ENCODE peak calls at places on chromosomes 1 and 21, in seven cellular contexts. One of them, this sample, is unnamed. For H3K4me1 and H3K36me3, the result is how much of the 10 kb centered on the place peaks cover.

GRCh38 chr1:115436596-115436995 is 98.5 kb upstream of the NGF start:
- DNase-seq in A673: no peak
- DNase-seq in fibroblast of lung: no peak
- DNase-seq in tibial artery: no peak
- DNase-seq in mesenchymal stem cell: no peak
- DNase-seq in PC-3: no peak
- DNase-seq in sigmoid colon: no peak
- DNase-seq in this sample: no peak

GRCh38 chr21:41615613-41616012 is 107.7 kb upstream of the TMPRSS2 start:
- DNase-seq in A673: no peak
- DNase-seq in fibroblast of lung: peak
- DNase-seq in tibial artery: no peak
- DNase-seq in mesenchymal stem cell: no peak
- DNase-seq in PC-3: peak
- DNase-seq in sigmoid colon: no peak
- DNase-seq in this sample: no peak

GRCh38 chr1:185438936-185439335 is 121.9 kb upstream of the IVNS1ABP start:
- DNase-seq in A673: no peak
- DNase-seq in fibroblast of lung: peak
- DNase-seq in tibial artery: no peak
- DNase-seq in mesenchymal stem cell: peak
- DNase-seq in PC-3: peak
- DNase-seq in sigmoid colon: no peak
- DNase-seq in this sample: no peak

GRCh38 chr1:39268112-39268581 is 63.7 kb downstream of the MACF1 start:
- DNase-seq in A673: peak
- DNase-seq in fibroblast of lung: peak
- DNase-seq in tibial artery: peak
- DNase-seq in mesenchymal stem cell: peak
- DNase-seq in PC-3: no peak
- DNase-seq in sigmoid colon: peak
- DNase-seq in this sample: peak

GRCh38 chr1:224675589-224675988 is 59.5 kb downstream of the CNIH3 start:
- DNase-seq in A673: no peak
- DNase-seq in fibroblast of lung: no peak
- DNase-seq in tibial artery: no peak
- DNase-seq in mesenchymal stem cell: no peak
- DNase-seq in PC-3: no peak
- DNase-seq in sigmoid colon: no peak
- DNase-seq in this sample: no peak

GRCh38 chr1:4960782-4961475 is 306.5 kb downstream of the AJAP1 start:
- DNase-seq in A673: no peak
- DNase-seq in fibroblast of lung: no peak
- DNase-seq in tibial artery: no peak
- DNase-seq in mesenchymal stem cell: no peak
- DNase-seq in PC-3: no peak
- DNase-seq in sigmoid colon: no peak
- DNase-seq in this sample: no peak

GRCh38 chr1:51214615-51215131 is 21.4 kb upstream of the RNF11 start:
- DNase-seq in A673: no peak
- DNase-seq in fibroblast of lung: peak
- DNase-seq in tibial artery: no peak
- DNase-seq in mesenchymal stem cell: no peak
- DNase-seq in PC-3: peak
- DNase-seq in sigmoid colon: no peak
- DNase-seq in this sample: no peak

GRCh38 chr1:112605633-112606327 is 13.2 kb downstream of the ST7L start:
- DNase-seq in A673: no peak
- DNase-seq in fibroblast of lung: peak
- DNase-seq in tibial artery: no peak
- DNase-seq in mesenchymal stem cell: no peak
- DNase-seq in PC-3: peak
- DNase-seq in sigmoid colon: no peak
- DNase-seq in this sample: no peak

GRCh38 chr1:41827991-41828570 is 90.6 kb downstream of the HIVEP3 start:
- DNase-seq in A673: no peak
- DNase-seq in fibroblast of lung: peak
- DNase-seq in tibial artery: no peak
- DNase-seq in mesenchymal stem cell: no peak
- DNase-seq in PC-3: no peak
- DNase-seq in sigmoid colon: no peak
- DNase-seq in this sample: no peak

GRCh38 chr1:37465596-37466517 is 8.5 kb upstream of the ZC3H12A start:
- DNase-seq in A673: no peak
- DNase-seq in fibroblast of lung: peak
- DNase-seq in tibial artery: no peak
- DNase-seq in mesenchymal stem cell: peak
- DNase-seq in PC-3: no peak
- DNase-seq in sigmoid colon: no peak
- DNase-seq in this sample: peak

GRCh38 chr1:119859647-119860046 is 36.7 kb downstream of the ADAM30 start:
- DNase-seq in A673: peak
- DNase-seq in fibroblast of lung: peak
- DNase-seq in tibial artery: no peak
- DNase-seq in mesenchymal stem cell: peak
- DNase-seq in PC-3: peak
- DNase-seq in sigmoid colon: no peak
- DNase-seq in this sample: peak

GRCh38 chr21:26835027-26835713 is 10.0 kb downstream of the ADAMTS1 start:
- DNase-seq in A673: no peak
- DNase-seq in fibroblast of lung: peak
- DNase-seq in tibial artery: no peak
- DNase-seq in mesenchymal stem cell: peak
- DNase-seq in PC-3: peak
- DNase-seq in sigmoid colon: peak
- DNase-seq in this sample: no peak

GRCh38 chr1:168488153-168488552 is 55.6 kb downstream of the XCL2 start:
- DNase-seq in A673: no peak
- DNase-seq in fibroblast of lung: peak
- DNase-seq in tibial artery: peak
- DNase-seq in mesenchymal stem cell: no peak
- DNase-seq in PC-3: peak
- DNase-seq in sigmoid colon: peak
- DNase-seq in this sample: no peak

GRCh38 chr1:58660105-58660504 is 39.8 kb downstream of the MYSM1 start:
- DNase-seq in A673: no peak
- DNase-seq in fibroblast of lung: no peak
- DNase-seq in tibial artery: no peak
- DNase-seq in mesenchymal stem cell: no peak
- DNase-seq in PC-3: no peak
- DNase-seq in sigmoid colon: no peak
- DNase-seq in this sample: no peak

GRCh38 chr1:234725177-234726132 is 115.5 kb upstream of the IRF2BP2 start:
- DNase-seq in A673: no peak
- DNase-seq in fibroblast of lung: peak
- DNase-seq in tibial artery: no peak
- DNase-seq in mesenchymal stem cell: no peak
- DNase-seq in PC-3: peak
- DNase-seq in sigmoid colon: peak
- DNase-seq in this sample: peak

GRCh38 chr1:225519166-225519863 is 91.5 kb upstream of the LBR start:
- DNase-seq in A673: no peak
- DNase-seq in fibroblast of lung: peak
- DNase-seq in tibial artery: no peak
- DNase-seq in mesenchymal stem cell: no peak
- DNase-seq in PC-3: no peak
- DNase-seq in sigmoid colon: peak
- DNase-seq in this sample: no peak

GRCh38 chr1:53593758-53594380 is 134.7 kb downstream of the DMRTB1 start:
- DNase-seq in A673: no peak
- DNase-seq in fibroblast of lung: no peak
- DNase-seq in tibial artery: no peak
- DNase-seq in mesenchymal stem cell: peak
- DNase-seq in PC-3: no peak
- DNase-seq in sigmoid colon: peak
- DNase-seq in this sample: peak

GRCh38 chr1:171803056-171803455 is 21.6 kb downstream of the METTL13 start:
- DNase-seq in A673: no peak
- DNase-seq in fibroblast of lung: no peak
- DNase-seq in tibial artery: no peak
- DNase-seq in mesenchymal stem cell: no peak
- DNase-seq in PC-3: no peak
- DNase-seq in sigmoid colon: no peak
- DNase-seq in this sample: no peak

GRCh38 chr21:46002841-46003574 is 21.4 kb downstream of the COL6A1 start:
- DNase-seq in A673: no peak
- DNase-seq in fibroblast of lung: no peak
- DNase-seq in tibial artery: no peak
- DNase-seq in mesenchymal stem cell: no peak
- DNase-seq in PC-3: no peak
- DNase-seq in sigmoid colon: peak
- DNase-seq in this sample: no peak

DNA sequence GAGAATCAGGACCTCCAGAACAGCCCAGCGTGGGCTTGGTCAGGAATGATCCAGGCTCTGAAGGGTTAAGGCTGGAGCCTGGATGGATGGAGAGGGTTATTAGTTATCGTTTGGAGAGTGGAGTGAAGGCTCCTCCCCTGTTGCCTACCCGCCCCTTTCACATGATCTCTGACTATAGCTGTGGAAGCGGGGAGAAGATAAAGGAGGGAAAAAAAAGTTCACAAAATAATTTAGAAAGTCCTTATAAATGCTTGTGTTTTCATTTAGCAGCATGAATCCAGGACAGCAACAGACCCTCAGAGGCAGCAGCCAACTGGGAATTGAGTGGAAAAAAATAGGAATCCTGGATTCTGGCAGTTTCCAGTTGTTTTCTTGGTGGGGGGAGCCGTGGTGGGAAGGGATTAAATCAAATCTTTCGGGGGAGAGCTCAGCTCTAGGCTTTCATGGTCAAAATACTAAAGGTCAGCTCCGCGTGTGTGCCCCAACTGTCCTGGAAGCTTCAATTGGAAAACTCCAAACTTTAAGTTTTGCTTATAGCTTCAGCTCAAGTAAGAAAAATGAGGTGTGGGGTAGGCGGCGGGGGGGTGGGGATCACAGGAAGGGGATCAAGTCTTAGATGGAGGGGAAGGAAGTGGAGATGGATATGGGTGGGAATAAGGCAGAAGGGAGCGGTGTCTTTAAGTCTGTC is 574 bp upstream of the DDR2 start:
- DNase-seq in A673: peak
- DNase-seq in fibroblast of lung: peak
- DNase-seq in tibial artery: peak
- DNase-seq in mesenchymal stem cell: peak
- DNase-seq in PC-3: no peak
- DNase-seq in sigmoid colon: peak
- DNase-seq in this sample: no peak
- H3K4me3 ChIP-seq in A673: peak
- H3K4me3 ChIP-seq in fibroblast of lung: peak
- H3K4me3 ChIP-seq in tibial artery: peak
- H3K4me3 ChIP-seq in mesenchymal stem cell: peak
- H3K4me3 ChIP-seq in PC-3: no peak
- H3K4me3 ChIP-seq in sigmoid colon: peak
- H3K4me3 ChIP-seq in this sample: no peak

GRCh38 chr21:20902998-20903397 is 95.2 kb upstream of the NCAM2 start:
- DNase-seq in A673: no peak
- DNase-seq in fibroblast of lung: no peak
- DNase-seq in tibial artery: no peak
- DNase-seq in mesenchymal stem cell: no peak
- DNase-seq in PC-3: no peak
- DNase-seq in sigmoid colon: no peak
- DNase-seq in this sample: no peak
- H3K4me1 ChIP-seq in A673: under half
- H3K4me1 ChIP-seq in fibroblast of lung: under half
- H3K4me1 ChIP-seq in tibial artery: under half
- H3K4me1 ChIP-seq in mesenchymal stem cell: under half
- H3K4me1 ChIP-seq in PC-3: under half
- H3K4me1 ChIP-seq in sigmoid colon: under half
- H3K4me1 ChIP-seq in this sample: under half

DNA sequence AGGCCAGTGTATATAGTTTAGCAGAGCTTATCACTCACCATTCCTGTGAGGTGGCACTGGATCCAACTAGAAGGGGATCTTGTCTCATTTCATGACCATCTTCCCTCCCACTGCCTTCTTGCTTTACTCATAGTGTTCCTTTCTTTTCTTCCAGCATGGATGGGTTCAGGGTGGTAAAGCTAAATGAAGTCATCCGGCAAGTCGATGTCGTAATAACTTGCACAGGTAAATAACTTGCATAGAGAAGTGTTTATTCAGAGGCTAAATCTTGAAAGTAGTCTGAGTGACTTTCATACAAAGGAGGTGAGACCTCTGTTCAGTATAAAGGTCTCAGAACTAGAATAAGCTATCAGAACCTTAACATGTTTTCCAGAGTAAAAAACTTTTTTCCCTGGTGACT is 16.6 kb upstream of the STRIP1 start:
- DNase-seq in A673: no peak
- DNase-seq in fibroblast of lung: no peak
- DNase-seq in tibial artery: no peak
- DNase-seq in mesenchymal stem cell: no peak
- DNase-seq in PC-3: no peak
- DNase-seq in sigmoid colon: no peak
- DNase-seq in this sample: no peak
- H3K36me3 ChIP-seq in A673: half or more
- H3K36me3 ChIP-seq in fibroblast of lung: under half
- H3K36me3 ChIP-seq in tibial artery: half or more
- H3K36me3 ChIP-seq in mesenchymal stem cell: half or more
- H3K36me3 ChIP-seq in PC-3: half or more
- H3K36me3 ChIP-seq in sigmoid colon: half or more
- H3K36me3 ChIP-seq in this sample: under half

GRCh38 chr1:157509546-157510232 is 42.6 kb downstream of the FCRL5 start:
- DNase-seq in A673: no peak
- DNase-seq in fibroblast of lung: no peak
- DNase-seq in tibial artery: no peak
- DNase-seq in mesenchymal stem cell: no peak
- DNase-seq in PC-3: no peak
- DNase-seq in sigmoid colon: no peak
- DNase-seq in this sample: no peak

GRCh38 chr1:157504646-157505045 is 47.7 kb downstream of the FCRL5 start:
- DNase-seq in A673: peak
- DNase-seq in fibroblast of lung: no peak
- DNase-seq in tibial artery: no peak
- DNase-seq in mesenchymal stem cell: no peak
- DNase-seq in PC-3: no peak
- DNase-seq in sigmoid colon: no peak
- DNase-seq in this sample: no peak

DNA sequence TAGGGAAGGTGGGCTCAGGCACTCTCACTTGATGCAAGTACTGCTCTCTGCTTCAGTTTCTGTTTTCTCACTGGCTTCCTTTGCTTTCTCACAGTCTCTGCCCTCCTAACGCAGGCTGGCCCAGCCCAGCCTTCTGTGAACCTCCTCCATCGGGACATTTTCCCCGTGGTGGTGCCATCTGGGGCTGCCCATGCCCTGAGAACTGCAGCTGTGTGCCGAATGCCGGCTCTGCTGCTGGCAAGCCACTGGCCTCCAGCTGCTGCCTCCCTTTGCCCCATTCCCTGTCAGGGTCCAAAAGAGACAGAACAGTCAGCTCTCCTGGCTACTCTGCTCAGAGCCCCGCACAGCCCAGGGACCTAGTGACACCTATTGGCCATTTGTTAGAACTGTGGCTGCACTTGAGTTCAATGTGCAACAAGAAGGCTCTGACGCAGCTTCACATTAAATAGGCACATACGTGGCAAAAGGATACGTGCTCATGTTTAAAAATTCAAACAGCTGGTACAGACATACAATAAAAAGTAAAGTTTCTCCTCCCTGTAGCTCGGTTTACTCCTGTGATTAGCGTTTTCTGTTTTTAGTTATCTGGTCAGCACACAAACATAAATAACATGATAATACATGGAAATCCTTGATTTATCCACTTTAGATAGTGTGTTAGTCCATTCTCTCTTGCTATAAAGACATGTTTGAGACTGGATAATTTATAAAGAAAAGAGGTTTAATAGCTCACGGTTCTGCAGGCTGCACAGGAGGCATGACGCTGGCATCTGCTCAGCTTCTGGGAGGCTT is 46.6 kb downstream of the FCRL5 start:
- DNase-seq in A673: peak
- DNase-seq in fibroblast of lung: peak
- DNase-seq in tibial artery: peak
- DNase-seq in mesenchymal stem cell: peak
- DNase-seq in PC-3: peak
- DNase-seq in sigmoid colon: no peak
- DNase-seq in this sample: peak
- H3K4me3 ChIP-seq in A673: no peak
- H3K4me3 ChIP-seq in fibroblast of lung: no peak
- H3K4me3 ChIP-seq in tibial artery: no peak
- H3K4me3 ChIP-seq in mesenchymal stem cell: no peak
- H3K4me3 ChIP-seq in PC-3: no peak
- H3K4me3 ChIP-seq in sigmoid colon: no peak
- H3K4me3 ChIP-seq in this sample: no peak

This sample was measured in small intestine.